ENCODE peak calls at places on chromosomes 1 and 21, in eight cellular contexts. Z is tibial nerve, T is suprapubic skin, R is A549, L is ovary, V is upper lobe of left lung, Q is transverse colon, W is SK-N-SH. U is an unnamed sample.

GRCh38 chr1:3893190-3893589 is 6.9 kb downstream of the C1orf174 start:
- DNase-seq in V (no peak), Q (no peak), W (no peak), L (no peak), T (no peak), Z (no peak), R (no peak), U (no peak)

GRCh38 chr1:208036177-208036808 is 125.4 kb upstream of the CD34 start:
- DNase-seq in L (no peak), V (no peak), W (peak; percentile 58), R (peak; percentile 42), T (no peak), Q (no peak), Z (no peak), U (no peak)

GRCh38 chr1:2969870-2970291 is 51.4 kb upstream of the ACTRT2 start:
- DNase-seq in L (peak; percentile 23), T (peak; percentile 19), R (no peak), W (no peak), Z (no peak), V (peak; percentile 71), Q (no peak), U (no peak)

GRCh38 chr1:12548279-12549105 is 69.5 kb downstream of the DHRS3 start:
- DNase-seq in T (no peak), V (peak; percentile 74), Z (no peak), L (no peak), R (no peak), Q (no peak), W (peak; percentile 18), U (no peak)

GRCh38 chr21:34983680-34984086 is 65.4 kb downstream of the RUNX1 start:
- DNase-seq in V (no peak), W (no peak), Q (no peak), Z (no peak), T (no peak), R (no peak), L (no peak), U (no peak)

GRCh38 chr1:221284028-221284427 is 404.8 kb downstream of the HLX start:
- DNase-seq in R (no peak), V (no peak), Z (no peak), W (peak; percentile 33), Q (no peak), L (no peak), T (no peak), U (no peak)

GRCh38 chr1:5311147-5311546 is 656.7 kb downstream of the AJAP1 start:
- DNase-seq in R (no peak), V (no peak), T (no peak), Q (no peak), W (no peak), L (no peak), Z (no peak), U (no peak)

GRCh38 chr21:35475006-35475405 is 425.9 kb upstream of the RUNX1 start:
- DNase-seq in Q (no peak), R (no peak), V (no peak), W (no peak), Z (no peak), T (no peak), L (no peak), U (no peak)

GRCh38 chr1:214550339-214551051 is 907 bp downstream of the PTPN14 start:
- DNase-seq in R (no peak), T (no peak), Q (no peak), V (peak; percentile 22), W (peak; percentile 24), L (no peak), Z (no peak), U (no peak)

GRCh38 chr1:214551436-214552173 is at the start of gene PTPN14:
- DNase-seq in W (peak; percentile 91), Z (peak; percentile 57), L (peak; percentile 95), Q (peak; percentile 82), R (peak; percentile 94), V (peak; percentile 96), T (peak; percentile 89), U (peak; percentile 90)

GRCh38 chr1:214551052-214551435 is 358 bp downstream of the PTPN14 start:
- DNase-seq in L (no peak), Q (peak; percentile 41), T (peak; percentile 84), V (peak; percentile 89), Z (peak; percentile 40), W (peak; percentile 75), R (no peak), U (peak; percentile 62)

GRCh38 chr1:214548988-214549387 is 2.4 kb downstream of the PTPN14 start:
- DNase-seq in V (no peak), L (peak; percentile 78), Q (no peak), T (no peak), R (no peak), Z (peak; percentile 59), W (no peak), U (peak; percentile 76)

GRCh38 chr1:214549604-214550338 is 1.6 kb downstream of the PTPN14 start:
- DNase-seq in Z (no peak), L (no peak), T (no peak), W (no peak), V (no peak), Q (no peak), R (peak; percentile 39), U (no peak)
- TF ChIP-seq CTCF in Z (no peak), L (no peak), T (no peak), W (peak; percentile 47), V (no peak), Q (no peak), R (peak; percentile 17), U (no peak)

GRCh38 chr1:212491454-212491853 is 58.7 kb downstream of the NENF start:
- DNase-seq in T (peak; percentile 48), L (no peak), R (no peak), Z (peak; percentile 57), Q (no peak), V (no peak), W (no peak), U (no peak)

GRCh38 chr1:212490276-212490675 is 57.6 kb downstream of the NENF start:
- DNase-seq in T (no peak), Q (no peak), W (no peak), R (no peak), V (no peak), L (no peak), Z (no peak), U (no peak)

GRCh38 chr1:212488436-212489283 is 55.9 kb downstream of the NENF start:
- DNase-seq in Z (peak; percentile 86), L (no peak), W (no peak), V (no peak), Q (peak; percentile 66), T (peak; percentile 89), R (peak; percentile 98), U (peak; percentile 60)

GRCh38 chr1:212487774-212488435 is 55.2 kb downstream of the NENF start:
- DNase-seq in Q (no peak), W (no peak), Z (no peak), R (peak; percentile 34), T (no peak), V (no peak), L (no peak), U (no peak)

GRCh38 chr1:212489284-212489859 is 56.7 kb downstream of the NENF start:
- DNase-seq in T (no peak), Q (no peak), W (no peak), L (no peak), Z (no peak), V (no peak), R (no peak), U (no peak)
- TF ChIP-seq EP300 in T (no peak), Q (no peak), W (no peak), L (no peak), Z (no peak), V (no peak), R (no peak), U (no peak)

GRCh38 chr1:177947623-177948022 is 22.2 kb downstream of the SEC16B start:
- DNase-seq in R (no peak), Q (no peak), Z (no peak), V (no peak), L (no peak), T (no peak), W (no peak), U (no peak)

GRCh38 chr1:177948336-177948972 is 21.4 kb downstream of the SEC16B start:
- DNase-seq in V (no peak), Z (peak; percentile 65), T (no peak), L (peak; percentile 65), R (peak; percentile 64), W (peak; percentile 69), Q (peak; percentile 52), U (peak; percentile 66)

GRCh38 chr1:177944673-177945014 is 25.2 kb downstream of the SEC16B start:
- DNase-seq in V (no peak), Q (no peak), R (no peak), Z (no peak), T (no peak), W (no peak), L (peak; percentile 78), U (no peak)

GRCh38 chr1:177943999-177944672 is 25.7 kb downstream of the SEC16B start:
- DNase-seq in L (peak; percentile 71), Q (no peak), W (no peak), T (no peak), R (no peak), Z (no peak), V (peak; percentile 30), U (no peak)

DNA sequence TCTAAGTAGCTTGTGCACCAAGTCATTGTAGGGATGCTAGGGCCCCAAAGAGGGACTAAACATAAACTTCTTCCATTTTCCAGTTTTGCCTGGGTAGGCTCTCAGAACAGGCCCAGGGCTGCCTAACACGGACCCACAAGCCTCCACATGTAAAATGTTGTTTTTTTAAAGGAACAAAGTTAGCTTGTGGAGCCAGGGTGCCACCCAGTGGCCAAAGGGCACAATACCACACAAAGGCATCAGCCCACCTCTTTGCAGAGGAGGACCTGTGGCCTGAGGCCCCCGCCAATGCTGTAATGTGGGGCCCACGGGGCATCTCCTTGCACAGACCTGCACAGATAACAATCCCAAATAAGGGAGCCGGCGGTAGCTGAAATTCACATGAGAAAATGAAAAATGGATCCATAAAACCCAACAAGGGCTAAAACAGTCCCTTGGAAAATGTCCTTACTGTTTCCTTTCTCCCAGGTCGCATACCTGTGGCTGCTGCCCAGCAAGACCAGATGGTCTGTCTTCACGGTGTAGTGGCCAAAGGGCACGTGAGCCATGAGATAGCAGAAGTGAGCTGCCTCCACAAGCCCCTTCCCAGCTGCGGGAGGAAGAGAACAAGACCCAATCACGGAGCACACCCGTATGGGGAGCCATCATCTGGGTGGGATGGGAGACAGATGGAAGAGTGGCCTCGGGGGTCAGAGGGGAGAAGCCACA is 23.8 kb downstream of the SEC16B start:
- DNase-seq in Q (peak; percentile 41), V (no peak), L (peak; percentile 82), R (peak; percentile 61), W (peak; percentile 69), Z (peak; percentile 24), T (no peak), U (peak; percentile 51)
- TF ChIP-seq CTCF in Q (peak; percentile 68), V (peak; percentile 24), L (peak; percentile 63), R (peak; percentile 91), W (peak; percentile 87), Z (peak; percentile 71), T (peak; percentile 80), U (peak; percentile 51)

GRCh38 chr1:40438391-40439015 is 11.8 kb upstream of the ZFP69B start:
- DNase-seq in L (no peak), W (peak; percentile 75), Z (peak; percentile 27), Q (no peak), V (no peak), T (no peak), R (peak; percentile 16), U (no peak)

GRCh38 chr1:40435471-40435870 is 14.8 kb upstream of the ZFP69B start:
- DNase-seq in R (no peak), T (no peak), W (no peak), L (no peak), Z (no peak), Q (no peak), V (no peak), U (no peak)

GRCh38 chr1:40435876-40436275 is 14.4 kb upstream of the ZFP69B start:
- DNase-seq in R (no peak), V (no peak), W (no peak), Q (no peak), L (no peak), T (no peak), Z (no peak), U (no peak)

DNA sequence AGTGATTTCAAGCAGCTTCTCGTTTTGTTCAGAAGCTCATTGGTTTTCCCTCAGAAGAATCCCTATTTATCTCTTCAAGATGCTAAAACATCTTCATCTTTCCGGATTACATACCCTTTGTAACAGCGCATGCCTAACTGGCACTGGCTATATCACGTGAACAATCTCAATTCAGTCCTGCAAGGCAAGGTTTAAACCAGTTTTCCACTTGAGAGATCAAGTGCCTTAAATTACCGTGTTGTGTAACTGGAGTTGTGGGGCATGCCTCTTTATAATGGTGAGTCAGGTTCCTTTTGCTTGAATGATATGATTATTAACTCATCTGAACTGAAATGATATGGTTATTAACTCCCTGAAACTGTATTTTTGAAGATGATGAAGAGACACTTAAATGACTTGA is 11.0 kb upstream of the ZFP69B start:
- DNase-seq in Q (no peak), T (no peak), Z (no peak), R (no peak), L (no peak), V (no peak), W (no peak), U (no peak)
- TF ChIP-seq EP300 in Q (no peak), T (no peak), Z (no peak), R (no peak), L (no peak), V (no peak), W (no peak), U (no peak)